ENCODE peak calls at places on chromosomes 5 and 9, in eight cellular contexts. One of them, this sample, is unnamed. For H3K4me1 and H3K36me3, the result is how much of the 10 kb centered on the place peaks cover.

GRCh38 chr9:130701059-130702022 is 7.8 kb downstream of the EXOSC2 start:
- DNase-seq in aorta: peak
- DNase-seq in psoas muscle: peak
- DNase-seq in ovary: peak
- DNase-seq in uterus: peak
- DNase-seq in colonic mucosa: peak
- DNase-seq in astrocyte: peak
- DNase-seq in HCT116: no peak
- DNase-seq in this sample: peak

GRCh38 chr5:80399553-80400239 is 8.2 kb upstream of the ZFYVE16 start:
- DNase-seq in aorta: no peak
- DNase-seq in psoas muscle: no peak
- DNase-seq in ovary: no peak
- DNase-seq in uterus: no peak
- DNase-seq in colonic mucosa: no peak
- DNase-seq in astrocyte: peak
- DNase-seq in HCT116: no peak
- DNase-seq in this sample: no peak

GRCh38 chr9:250039-250438 is 35.4 kb downstream of the DOCK8 start:
- DNase-seq in aorta: no peak
- DNase-seq in psoas muscle: no peak
- DNase-seq in ovary: no peak
- DNase-seq in uterus: no peak
- DNase-seq in colonic mucosa: no peak
- DNase-seq in astrocyte: no peak
- DNase-seq in HCT116: no peak
- DNase-seq in this sample: no peak

GRCh38 chr5:96752341-96753016 is 55.3 kb downstream of the ERAP1 start:
- DNase-seq in aorta: no peak
- DNase-seq in psoas muscle: no peak
- DNase-seq in ovary: no peak
- DNase-seq in uterus: no peak
- DNase-seq in colonic mucosa: peak
- DNase-seq in astrocyte: peak
- DNase-seq in HCT116: peak
- DNase-seq in this sample: peak

GRCh38 chr5:76754765-76755164 is 38.8 kb downstream of the F2R start:
- DNase-seq in aorta: no peak
- DNase-seq in psoas muscle: no peak
- DNase-seq in ovary: no peak
- DNase-seq in uterus: no peak
- DNase-seq in colonic mucosa: no peak
- DNase-seq in astrocyte: no peak
- DNase-seq in HCT116: no peak
- DNase-seq in this sample: no peak

GRCh38 chr5:28165116-28165515 is 1126.7 kb upstream of the CDH9 start:
- DNase-seq in aorta: no peak
- DNase-seq in psoas muscle: no peak
- DNase-seq in ovary: no peak
- DNase-seq in uterus: no peak
- DNase-seq in colonic mucosa: no peak
- DNase-seq in astrocyte: peak
- DNase-seq in HCT116: no peak
- DNase-seq in this sample: no peak

GRCh38 chr9:122228191-122228905 is 409 bp downstream of the LHX6 start:
- DNase-seq in aorta: no peak
- DNase-seq in psoas muscle: no peak
- DNase-seq in ovary: no peak
- DNase-seq in uterus: no peak
- DNase-seq in colonic mucosa: no peak
- DNase-seq in astrocyte: no peak
- DNase-seq in HCT116: no peak
- DNase-seq in this sample: peak

GRCh38 chr9:107471562-107471961 is 18.0 kb downstream of the KLF4 start:
- DNase-seq in aorta: no peak
- DNase-seq in psoas muscle: no peak
- DNase-seq in ovary: no peak
- DNase-seq in uterus: no peak
- DNase-seq in colonic mucosa: no peak
- DNase-seq in astrocyte: no peak
- DNase-seq in HCT116: no peak
- DNase-seq in this sample: no peak

GRCh38 chr5:52712354-52712753 is 75.4 kb upstream of the ITGA1 start:
- DNase-seq in aorta: no peak
- DNase-seq in psoas muscle: no peak
- DNase-seq in ovary: no peak
- DNase-seq in uterus: no peak
- DNase-seq in colonic mucosa: no peak
- DNase-seq in astrocyte: no peak
- DNase-seq in HCT116: no peak
- DNase-seq in this sample: no peak

GRCh38 chr5:16885635-16886365 is 50.3 kb downstream of the MYO10 start:
- DNase-seq in aorta: no peak
- DNase-seq in psoas muscle: no peak
- DNase-seq in ovary: no peak
- DNase-seq in uterus: no peak
- DNase-seq in colonic mucosa: no peak
- DNase-seq in astrocyte: no peak
- DNase-seq in HCT116: no peak
- DNase-seq in this sample: no peak

GRCh38 chr5:14183187-14183939 is 40.2 kb downstream of the TRIO start:
- DNase-seq in aorta: no peak
- DNase-seq in psoas muscle: no peak
- DNase-seq in ovary: peak
- DNase-seq in uterus: peak
- DNase-seq in colonic mucosa: no peak
- DNase-seq in astrocyte: no peak
- DNase-seq in HCT116: no peak
- DNase-seq in this sample: no peak
- H3K4me1 ChIP-seq in aorta: under half
- H3K4me1 ChIP-seq in psoas muscle: half or more
- H3K4me1 ChIP-seq in ovary: under half
- H3K4me1 ChIP-seq in uterus: under half
- H3K4me1 ChIP-seq in colonic mucosa: under half
- H3K4me1 ChIP-seq in astrocyte: half or more
- H3K4me1 ChIP-seq in HCT116: half or more
- H3K4me1 ChIP-seq in this sample: half or more

DNA sequence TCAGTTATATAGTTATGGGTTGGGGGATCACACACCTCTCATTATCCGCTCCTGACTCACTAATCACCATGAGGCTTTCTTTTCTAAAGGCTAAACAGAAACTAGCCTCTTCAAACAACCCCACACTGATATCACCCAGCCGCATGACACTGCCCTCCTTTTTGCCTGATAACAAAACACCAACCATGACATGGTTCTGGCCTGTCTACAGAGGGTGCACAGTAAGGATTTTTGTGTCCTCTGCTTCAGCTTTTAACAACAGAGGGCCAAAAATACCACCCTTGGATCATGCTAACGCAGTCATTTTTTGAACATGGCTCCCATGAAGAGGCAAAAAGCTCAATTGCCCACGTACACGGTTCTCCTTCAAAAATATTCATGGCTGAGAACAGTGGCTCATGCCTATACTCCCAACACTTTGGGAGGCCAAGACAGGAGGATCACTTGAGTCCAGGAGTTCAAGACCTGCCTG is 4.0 kb downstream of the CMBL start:
- DNase-seq in aorta: no peak
- DNase-seq in psoas muscle: no peak
- DNase-seq in ovary: no peak
- DNase-seq in uterus: no peak
- DNase-seq in colonic mucosa: no peak
- DNase-seq in astrocyte: no peak
- DNase-seq in HCT116: no peak
- DNase-seq in this sample: no peak
- H3K27ac ChIP-seq in aorta: no peak
- H3K27ac ChIP-seq in psoas muscle: peak
- H3K27ac ChIP-seq in ovary: no peak
- H3K27ac ChIP-seq in uterus: no peak
- H3K27ac ChIP-seq in colonic mucosa: peak
- H3K27ac ChIP-seq in astrocyte: no peak
- H3K27ac ChIP-seq in HCT116: no peak
- H3K27ac ChIP-seq in this sample: no peak

GRCh38 chr9:72945391-72945790 is 7.5 kb downstream of the ALDH1A1 start:
- DNase-seq in aorta: no peak
- DNase-seq in psoas muscle: no peak
- DNase-seq in ovary: no peak
- DNase-seq in uterus: no peak
- DNase-seq in colonic mucosa: no peak
- DNase-seq in astrocyte: no peak
- DNase-seq in HCT116: no peak
- DNase-seq in this sample: no peak
- H3K36me3 ChIP-seq in aorta: under half
- H3K36me3 ChIP-seq in psoas muscle: under half
- H3K36me3 ChIP-seq in ovary: under half
- H3K36me3 ChIP-seq in uterus: under half
- H3K36me3 ChIP-seq in colonic mucosa: under half
- H3K36me3 ChIP-seq in astrocyte: under half
- H3K36me3 ChIP-seq in HCT116: under half
- H3K36me3 ChIP-seq in this sample: under half

GRCh38 chr9:16954032-16954431 is 83.6 kb upstream of the BNC2 start:
- DNase-seq in aorta: no peak
- DNase-seq in psoas muscle: no peak
- DNase-seq in ovary: no peak
- DNase-seq in uterus: no peak
- DNase-seq in colonic mucosa: no peak
- DNase-seq in astrocyte: no peak
- DNase-seq in HCT116: no peak
- DNase-seq in this sample: no peak
- H3K4me1 ChIP-seq in aorta: under half
- H3K4me1 ChIP-seq in psoas muscle: under half
- H3K4me1 ChIP-seq in ovary: under half
- H3K4me1 ChIP-seq in uterus: under half
- H3K4me1 ChIP-seq in colonic mucosa: under half
- H3K4me1 ChIP-seq in astrocyte: under half
- H3K4me1 ChIP-seq in HCT116: under half
- H3K4me1 ChIP-seq in this sample: under half

This sample was measured in SJSA1.